ENCODE peak calls at places on chromosomes 1 and 21, in seven cellular contexts. S, V, T, U, L, D and X are unnamed samples.

GRCh38 chr1:226381226-226381998 is 26.5 kb downstream of the PARP1 start:
- DNase-seq in S (no peak), V (no peak), T (no peak), U (no peak), L (no peak), D (no peak), X (no peak)

GRCh38 chr1:5125208-5125607 is 470.8 kb downstream of the AJAP1 start:
- DNase-seq in S (no peak), V (no peak), T (no peak), U (no peak), L (no peak), D (no peak), X (no peak)

GRCh38 chr1:203464226-203464625 is 11.4 kb upstream of the PRELP start:
- DNase-seq in S (no peak), V (peak; percentile 22), T (no peak), U (no peak), L (no peak), D (peak; percentile 24), X (no peak)

GRCh38 chr1:156490401-156491032 is 10.1 kb downstream of the MEF2D start:
- DNase-seq in S (no peak), V (no peak), T (no peak), U (no peak), L (no peak), D (no peak), X (no peak)

GRCh38 chr21:29372063-29372802 is 73.5 kb downstream of the BACH1 start:
- DNase-seq in S (peak; percentile 68), V (peak; percentile 87), T (peak; percentile 78), U (peak; percentile 10), L (peak; percentile 52), D (peak; percentile 89), X (no peak)

GRCh38 chr1:236553370-236553769 is 29.6 kb downstream of the LGALS8 start:
- DNase-seq in S (no peak), V (no peak), T (no peak), U (no peak), L (no peak), D (no peak), X (no peak)

GRCh38 chr1:17990401-17990800 is 117.2 kb upstream of the IGSF21 start:
- DNase-seq in S (no peak), V (no peak), T (no peak), U (no peak), L (no peak), D (no peak), X (no peak)

GRCh38 chr1:111571987-111572386 is 47.6 kb upstream of the RAP1A start:
- DNase-seq in S (no peak), V (no peak), T (no peak), U (no peak), L (no peak), D (peak; percentile 67), X (no peak)

GRCh38 chr1:113782451-113782850 is 23.2 kb upstream of the PHTF1 start:
- DNase-seq in S (no peak), V (no peak), T (no peak), U (no peak), L (no peak), D (peak; percentile 22), X (no peak)

DNA sequence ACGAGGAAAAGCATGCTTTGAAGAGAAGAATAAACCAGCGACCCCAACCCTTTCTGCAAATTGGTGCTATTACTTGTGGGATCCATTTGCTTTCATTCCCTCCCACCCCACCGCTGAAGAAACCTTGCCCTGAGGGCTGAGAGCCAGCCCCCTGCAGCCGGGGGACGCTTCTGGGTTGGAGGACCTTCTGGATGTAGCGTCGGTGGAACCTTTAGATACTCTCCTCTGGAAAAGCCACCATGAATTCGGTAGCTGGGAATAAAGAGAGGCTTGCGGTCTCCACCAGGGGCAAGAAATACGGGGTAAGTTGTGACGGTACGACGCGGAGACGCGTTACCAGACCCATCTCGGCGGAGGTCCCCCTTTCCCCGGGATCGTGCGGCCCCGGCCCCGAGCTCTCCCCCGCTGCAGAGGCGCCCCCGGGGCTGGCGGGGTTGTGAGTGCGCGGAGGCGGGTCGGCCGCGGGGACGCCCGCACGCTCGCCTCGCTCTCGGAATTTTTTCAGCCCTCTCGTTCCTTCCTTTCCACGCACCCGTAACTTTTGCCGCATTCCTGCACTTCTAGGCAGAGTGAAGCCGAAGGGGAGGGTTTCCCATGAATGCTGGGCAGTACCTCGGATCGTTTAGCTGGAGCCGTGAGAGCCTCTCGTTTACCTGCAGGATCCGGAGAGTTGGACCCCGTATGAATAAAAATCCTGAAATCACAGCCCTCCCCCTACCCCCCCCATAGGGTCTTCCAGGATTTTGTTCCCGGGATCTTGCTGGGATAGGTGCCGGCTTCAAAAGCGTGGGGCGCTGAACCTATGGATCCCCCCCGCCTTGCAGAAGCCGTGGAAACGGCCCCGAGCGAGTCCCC is 628 bp downstream of the KIF26B start:
- DNase-seq in S (peak; percentile 26), V (peak; percentile 37), T (no peak), U (no peak), L (peak; percentile 29), D (peak; percentile 38), X (peak; percentile 75)
- TF ChIP-seq CTCF in S (no peak), V (no peak), T (no peak), U (no peak), L (no peak), D (peak; percentile 1), X (peak; percentile 63)

GRCh38 chr1:70966018-70966638 is 81.5 kb downstream of the PTGER3 start:
- DNase-seq in S (peak; percentile 9), V (peak; percentile 59), T (peak; percentile 10), U (no peak), L (peak; percentile 3), D (peak; percentile 1), X (no peak)
- TF ChIP-seq CTCF in S (peak; percentile 22), V (peak; percentile 44), T (no peak), U (no peak), L (peak; percentile 43), D (peak; percentile 27), X (peak; percentile 68)

DNA sequence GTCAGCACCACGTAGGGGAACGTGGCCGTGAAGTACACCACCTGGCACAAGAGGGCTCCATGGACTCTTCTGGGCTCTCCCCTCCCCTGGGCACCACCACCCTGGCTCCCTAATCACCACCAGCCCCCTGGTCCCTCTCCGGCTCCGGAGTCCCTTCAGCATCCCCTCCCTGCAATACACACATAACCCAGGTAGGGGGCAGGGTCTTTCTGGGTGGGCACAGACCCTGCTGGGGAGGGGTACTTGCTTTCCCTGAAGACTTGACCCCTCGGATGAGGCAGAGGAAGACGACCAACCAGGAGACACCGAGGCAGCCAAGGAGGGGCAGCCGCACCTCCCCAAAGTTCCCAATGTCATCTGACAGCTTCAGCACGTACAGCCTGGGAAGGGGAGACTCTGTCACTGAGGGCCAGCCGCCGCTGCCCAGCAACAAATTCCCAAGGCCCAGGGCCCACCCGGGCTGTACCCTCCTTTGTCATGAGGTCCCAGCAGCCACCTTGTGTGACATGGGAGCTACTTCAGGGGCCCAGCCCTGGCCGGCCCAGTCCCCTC is 11.3 kb downstream of the CCDC24 start:
- DNase-seq in S (no peak), V (no peak), T (no peak), U (no peak), L (no peak), D (no peak), X (no peak)
- TF ChIP-seq CTCF in S (no peak), V (peak; percentile 35), T (no peak), U (no peak), L (no peak), D (peak; percentile 22), X (peak; percentile 61)

DNA sequence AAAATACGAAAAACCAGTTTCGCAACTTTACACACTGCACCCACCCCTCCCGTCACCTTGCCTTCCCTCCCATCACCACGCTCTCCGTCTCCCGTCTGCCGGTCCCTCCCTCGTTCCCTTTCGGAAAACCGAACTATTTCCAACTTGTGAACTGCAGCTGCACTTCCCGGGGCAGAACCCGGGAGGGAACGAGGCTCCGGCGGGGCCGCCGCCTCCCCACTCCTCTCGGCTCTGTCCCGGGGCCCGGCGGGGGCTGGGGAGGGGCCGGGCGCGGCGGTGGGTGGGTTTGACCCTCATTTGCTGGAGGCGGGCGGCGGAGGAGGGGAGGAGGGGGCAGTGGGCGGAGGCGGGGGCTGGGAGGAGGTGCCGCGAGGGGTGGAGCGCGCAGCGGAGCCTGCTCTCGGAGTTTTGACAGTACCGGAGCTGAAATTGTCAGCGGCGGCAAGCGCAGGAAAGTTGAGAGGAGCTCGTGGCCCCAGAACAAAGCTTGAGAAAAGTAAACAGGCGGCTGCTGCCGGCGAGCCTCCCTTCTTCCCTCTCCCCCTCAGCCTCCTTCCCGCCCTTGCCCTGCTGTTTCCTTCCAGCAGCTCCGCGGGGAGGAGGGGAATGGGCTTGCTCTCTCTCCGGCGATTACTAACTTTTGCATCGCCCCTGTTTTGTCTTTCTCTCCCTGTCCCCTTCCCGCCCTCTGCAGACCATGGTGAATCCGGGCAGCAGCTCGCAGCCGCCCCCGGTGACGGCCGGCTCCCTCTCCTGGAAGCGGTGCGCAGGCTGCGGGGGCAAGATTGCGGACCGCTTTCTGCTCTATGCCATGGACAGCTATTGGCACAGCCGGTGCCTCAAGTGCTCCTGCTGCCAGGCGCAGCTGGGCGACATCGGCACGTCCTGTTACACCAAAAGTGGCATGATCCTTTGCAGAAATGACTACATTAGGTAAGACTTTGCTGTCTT is 2.9 kb downstream of the LMO4 start:
- DNase-seq in S (peak; percentile 67), V (peak; percentile 92), T (peak; percentile 55), U (no peak), L (peak; percentile 78), D (peak; percentile 77), X (peak; percentile 89)
- TF ChIP-seq CTCF in S (no peak), V (peak; percentile 36), T (peak; percentile 24), U (no peak), L (no peak), D (peak; percentile 29), X (peak; percentile 42)

GRCh38 chr1:180290265-180291001 is 60.4 kb downstream of the LHX4 start:
- DNase-seq in S (no peak), V (no peak), T (no peak), U (no peak), L (no peak), D (no peak), X (no peak)
- TF ChIP-seq CTCF in S (no peak), V (no peak), T (no peak), U (no peak), L (no peak), D (no peak), X (no peak)

DNA sequence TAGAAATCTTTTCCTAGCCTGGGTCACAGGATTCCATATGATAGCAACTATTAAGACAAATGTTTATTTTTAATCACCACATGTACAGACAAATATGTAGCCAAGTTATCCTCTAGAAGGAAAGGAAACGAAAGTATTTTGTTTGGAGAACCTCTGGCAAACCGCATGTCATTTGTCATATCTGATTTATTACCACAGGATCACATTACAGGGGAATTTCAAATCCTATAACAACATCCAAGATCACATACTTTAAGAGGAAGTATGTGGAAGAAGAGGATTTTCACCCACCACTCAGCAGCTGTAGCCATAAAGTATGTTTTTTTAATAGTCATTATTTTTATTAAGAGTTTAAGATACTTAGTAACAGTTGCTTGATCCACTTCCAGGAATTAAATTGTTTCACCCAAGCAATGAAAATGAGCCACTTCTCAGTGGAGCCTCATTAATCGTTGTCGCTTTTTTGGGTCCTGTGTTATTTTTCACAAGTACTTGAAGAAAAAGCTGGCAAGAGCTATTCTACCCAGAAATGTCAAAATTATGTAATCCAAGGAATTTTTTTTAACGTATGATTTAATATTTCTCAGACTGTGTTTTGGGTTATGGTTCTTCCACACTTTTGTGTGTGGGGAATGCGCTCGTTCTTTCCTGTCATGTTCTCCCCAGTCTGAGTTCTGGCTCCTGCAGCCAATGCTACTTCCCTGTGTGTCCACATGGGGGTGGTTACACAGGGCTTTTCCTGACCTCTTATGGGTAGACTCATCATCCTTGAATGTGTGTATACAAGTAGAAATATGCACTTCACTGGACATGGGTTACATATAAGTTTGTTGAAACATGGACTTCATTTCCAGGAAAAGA is 6.9 kb downstream of the SERTAD4 start:
- DNase-seq in S (no peak), V (peak; percentile 95), T (peak; percentile 16), U (no peak), L (peak; percentile 76), D (peak; percentile 84), X (no peak)
- TF ChIP-seq CTCF in S (no peak), V (peak; percentile 61), T (peak; percentile 36), U (no peak), L (peak; percentile 58), D (peak; percentile 69), X (peak; percentile 70)